ENCODE peak calls at places on chromosomes 5 and 9, in seven cellular contexts. J is HAP-1, V is uterus, A is LNCaP clone FGC, M is NT2/D1, Y is IMR-90, F is fibroblast of mammary gland. R is an unnamed sample.

GRCh38 chr5:154446183-154447073 is 631 bp downstream of the SAP30L start:
- DNase-seq in M (no peak), A (no peak), F (peak), Y (peak), V (peak), J (peak), R (peak)

GRCh38 chr5:96807099-96807654 is 568 bp downstream of the ERAP1 start:
- DNase-seq in Y (peak), A (no peak), M (no peak), J (peak), F (peak), V (peak), R (peak)

GRCh38 chr5:68381909-68382308 is 166.4 kb downstream of the PIK3R1 start:
- DNase-seq in Y (no peak), F (no peak), J (no peak), M (no peak), V (no peak), A (no peak), R (no peak)

GRCh38 chr9:123637940-123638634 is 282.1 kb downstream of the CRB2 start:
- DNase-seq in M (no peak), Y (peak), F (no peak), V (no peak), A (no peak), J (no peak), R (no peak)

GRCh38 chr9:96158909-96159575 is 142.9 kb downstream of the HSD17B3 start:
- DNase-seq in M (no peak), F (peak), Y (no peak), J (no peak), A (no peak), V (no peak), R (no peak)

GRCh38 chr5:77379558-77380061 is 112.5 kb downstream of the WDR41 start:
- DNase-seq in J (no peak), V (no peak), A (no peak), Y (no peak), F (no peak), M (no peak), R (no peak)

GRCh38 chr5:74954919-74955318 is 88.7 kb upstream of the FAM169A start:
- DNase-seq in J (no peak), F (peak), V (no peak), M (no peak), Y (peak), A (no peak), R (no peak)

GRCh38 chr9:34899535-34900158 is 58.4 kb upstream of the PHF24 start:
- DNase-seq in F (peak), M (peak), J (peak), A (peak), Y (peak), V (peak), R (peak)

GRCh38 chr9:130110596-130111021 is 56.9 kb downstream of the GPR107 start:
- DNase-seq in A (no peak), Y (peak), J (no peak), M (no peak), V (no peak), F (peak), R (peak)

GRCh38 chr9:116641292-116642059 is 45.6 kb upstream of the TRIM32 start:
- DNase-seq in F (no peak), M (no peak), A (no peak), J (no peak), Y (no peak), V (no peak), R (no peak)

GRCh38 chr9:97853844-97854695 is 1.0 kb downstream of the FOXE1 start:
- DNase-seq in Y (peak), J (peak), V (no peak), M (peak), F (peak), A (no peak), R (no peak)

GRCh38 chr5:58348996-58349728 is 110.7 kb downstream of the PLK2 start:
- DNase-seq in A (no peak), Y (peak), M (no peak), F (no peak), V (no peak), J (no peak), R (no peak)

GRCh38 chr9:19387317-19387716 is 7.3 kb upstream of the RPS6 start:
- DNase-seq in M (no peak), F (no peak), J (no peak), V (no peak), Y (no peak), A (no peak), R (no peak)

GRCh38 chr9:129853614-129854013 is 18.4 kb downstream of the USP20 start:
- DNase-seq in M (no peak), F (no peak), J (no peak), A (no peak), Y (no peak), V (no peak), R (no peak)

GRCh38 chr5:56839062-56839461 is 23.7 kb downstream of the MAP3K1 start:
- DNase-seq in Y (no peak), F (no peak), J (no peak), M (no peak), V (no peak), A (no peak), R (no peak)

GRCh38 chr9:90044710-90045151 is 439.9 kb downstream of the GADD45G start:
- DNase-seq in Y (no peak), V (no peak), A (no peak), F (peak), J (no peak), M (no peak), R (no peak)

GRCh38 chr9:20476912-20477311 is 145.4 kb downstream of the MLLT3 start:
- DNase-seq in M (no peak), F (no peak), Y (no peak), A (no peak), J (peak), V (no peak), R (no peak)

GRCh38 chr5:53472720-53473510 is 7.5 kb upstream of the FST start:
- DNase-seq in Y (no peak), M (no peak), A (no peak), F (no peak), V (no peak), J (no peak), R (no peak)

GRCh38 chr9:23254404-23255184 is 571.4 kb downstream of the ELAVL2 start:
- DNase-seq in J (peak), Y (no peak), M (no peak), V (no peak), F (no peak), A (no peak), R (no peak)

GRCh38 chr9:85723220-85723619 is 18.5 kb downstream of the AGTPBP1 start:
- DNase-seq in F (no peak), A (no peak), J (peak), V (no peak), M (peak), Y (no peak), R (no peak)

GRCh38 chr9:135533674-135534073 is 12.3 kb upstream of the OBP2A start:
- DNase-seq in F (no peak), V (no peak), M (no peak), Y (no peak), A (no peak), J (no peak), R (no peak)

GRCh38 chr5:172872997-172873491 is 39.0 kb downstream of the ERGIC1 start:
- DNase-seq in Y (peak), A (no peak), M (no peak), J (no peak), V (peak), F (peak), R (no peak)

GRCh38 chr5:99000878-99001277 is 72.1 kb upstream of the CHD1 start:
- DNase-seq in V (no peak), F (peak), Y (peak), J (no peak), A (no peak), M (no peak), R (no peak)

GRCh38 chr5:109805882-109806281 is 116.2 kb downstream of the MAN2A1 start:
- DNase-seq in A (no peak), Y (no peak), V (no peak), F (no peak), J (no peak), M (peak), R (peak)

GRCh38 chr9:136532799-136533774 is 12.8 kb downstream of the NOTCH1 start:
- DNase-seq in F (no peak), Y (no peak), V (no peak), J (no peak), M (no peak), A (no peak), R (no peak)

GRCh38 chr9:13163287-13163686 is 116.2 kb downstream of the MPDZ start:
- DNase-seq in F (no peak), J (peak), Y (no peak), A (no peak), V (no peak), M (no peak), R (no peak)

GRCh38 chr9:95077766-95078382 is 239.6 kb downstream of the FANCC start:
- DNase-seq in F (no peak), J (no peak), A (no peak), V (no peak), M (no peak), Y (no peak), R (no peak)
- H3K4me3 ChIP-seq in F (no peak), J (no peak), A (no peak), V (no peak), M (no peak), Y (no peak), R (no peak)

GRCh38 chr5:23007762-23008161 is 154.6 kb upstream of the CDH12 start:
- DNase-seq in J (peak), F (no peak), V (no peak), M (no peak), A (no peak), Y (no peak), R (no peak)

GRCh38 chr5:23014251-23014650 is 161.1 kb upstream of the CDH12 start:
- DNase-seq in J (no peak), A (no peak), F (no peak), V (no peak), Y (no peak), M (no peak), R (no peak)

GRCh38 chr5:23012842-23013241 is 159.7 kb upstream of the CDH12 start:
- DNase-seq in F (no peak), J (no peak), M (no peak), V (no peak), A (no peak), Y (no peak), R (no peak)

GRCh38 chr5:23014817-23015216 is 161.7 kb upstream of the CDH12 start:
- DNase-seq in Y (no peak), J (no peak), F (no peak), A (no peak), V (no peak), M (no peak), R (no peak)

GRCh38 chr5:23013395-23013994 is 160.4 kb upstream of the CDH12 start:
- DNase-seq in M (no peak), V (no peak), F (peak), Y (no peak), J (no peak), A (no peak), R (no peak)
- H3K4me3 ChIP-seq in M (no peak), V (peak), F (peak), Y (no peak), J (no peak), A (peak), R (peak)

GRCh38 chr5:159230657-159231056 is 21.3 kb upstream of the RNF145 start:
- DNase-seq in J (no peak), M (no peak), Y (no peak), F (no peak), A (no peak), V (no peak), R (peak)
- H3K4me3 ChIP-seq in J (no peak), M (no peak), Y (no peak), F (no peak), A (no peak), V (no peak), R (no peak)

GRCh38 chr5:113294341-113295110 is 140.3 kb downstream of the TSSK1B start:
- DNase-seq in F (peak), J (peak), Y (peak), V (peak), M (no peak), A (peak), R (peak)

GRCh38 chr5:113293068-113293571 is 141.7 kb downstream of the TSSK1B start:
- DNase-seq in Y (peak), J (peak), V (no peak), F (no peak), A (no peak), M (no peak), R (no peak)

GRCh38 chr5:113293613-113294340 is 141.0 kb downstream of the TSSK1B start:
- DNase-seq in Y (peak), J (peak), F (peak), M (no peak), A (no peak), V (no peak), R (no peak)

GRCh38 chr5:113295111-113295539 is 139.7 kb downstream of the TSSK1B start:
- DNase-seq in M (no peak), J (no peak), A (no peak), V (no peak), F (no peak), Y (no peak), R (no peak)

DNA sequence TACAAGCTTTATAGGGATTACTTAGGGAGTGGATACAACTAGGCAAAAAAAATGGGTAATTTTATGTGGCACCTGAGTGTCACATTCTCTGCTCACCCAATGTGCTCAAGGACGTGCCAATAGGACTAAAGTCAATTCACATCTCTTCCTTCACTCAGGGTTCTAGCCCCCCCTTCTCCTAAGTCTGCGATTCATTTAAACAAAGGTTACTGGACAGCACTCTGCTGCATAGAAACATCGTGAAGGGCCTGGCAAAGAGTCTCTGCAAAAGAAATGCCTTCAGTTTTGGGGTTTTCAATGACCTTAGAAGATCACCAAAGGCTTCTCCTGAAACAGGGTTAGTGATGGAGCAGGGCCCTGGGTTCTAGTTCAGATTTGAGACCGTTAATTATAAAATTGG is 142.3 kb downstream of the TSSK1B start:
- DNase-seq in Y (peak), J (no peak), A (no peak), F (no peak), V (no peak), M (no peak), R (no peak)
- H3K4me3 ChIP-seq in Y (peak), J (peak), A (no peak), F (no peak), V (no peak), M (peak), R (peak)

DNA sequence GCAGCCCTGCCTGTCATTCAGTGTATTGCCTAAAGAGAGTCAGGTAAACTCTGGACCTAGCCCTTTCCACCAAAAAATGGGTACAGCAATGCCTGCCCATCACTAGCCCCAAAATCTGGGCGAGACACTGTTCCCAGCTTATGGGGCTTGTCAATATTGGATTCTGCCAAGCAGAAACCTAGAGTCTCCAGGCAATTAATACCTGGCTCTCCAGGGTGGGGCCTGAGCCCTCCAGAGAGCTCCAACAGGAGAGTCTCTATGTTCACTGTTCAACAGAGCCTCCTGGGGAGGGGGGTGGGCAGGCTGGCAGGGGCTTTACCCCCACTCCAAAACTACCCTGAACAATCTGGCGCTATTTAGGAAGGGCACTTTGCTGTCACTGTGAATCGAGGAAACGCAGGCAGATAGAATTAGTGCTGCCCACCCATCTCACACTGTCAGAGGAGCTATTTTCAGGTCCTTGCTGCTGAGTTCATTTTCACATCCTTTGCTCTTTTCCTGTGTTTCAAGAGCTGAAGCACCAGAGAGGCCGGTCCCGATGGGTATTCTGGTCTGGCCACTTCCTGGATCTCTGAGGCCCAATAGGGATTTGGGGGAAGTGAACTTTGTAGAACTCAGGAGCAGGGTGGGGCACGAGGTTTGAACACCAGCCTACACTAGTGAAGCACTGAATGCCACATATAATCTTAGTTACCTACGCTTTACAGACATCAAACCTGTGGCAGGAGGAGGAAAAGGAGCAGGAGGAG is 121.8 kb downstream of the C5orf15 start:
- DNase-seq in M (no peak), Y (no peak), J (no peak), V (no peak), F (no peak), A (no peak), R (no peak)
- H3K4me3 ChIP-seq in M (no peak), Y (no peak), J (no peak), V (no peak), F (no peak), A (no peak), R (no peak)

GRCh38 chr5:151020304-151021031 is at the start of gene GPX3:
- DNase-seq in V (peak), A (no peak), J (peak), F (no peak), Y (peak), M (peak), R (peak)

GRCh38 chr5:151023651-151024050 is 3.3 kb downstream of the GPX3 start:
- DNase-seq in F (peak), M (no peak), J (no peak), V (no peak), Y (no peak), A (peak), R (no peak)

GRCh38 chr5:151022511-151023018 is 2.2 kb downstream of the GPX3 start:
- DNase-seq in F (peak), A (no peak), J (no peak), V (no peak), Y (no peak), M (no peak), R (no peak)

GRCh38 chr5:151023047-151023615 is 2.7 kb downstream of the GPX3 start:
- DNase-seq in A (peak), F (peak), J (no peak), V (peak), M (no peak), Y (peak), R (no peak)

GRCh38 chr5:151021771-151022170 is 1.4 kb downstream of the GPX3 start:
- DNase-seq in Y (no peak), A (no peak), V (no peak), F (no peak), J (no peak), M (no peak), R (no peak)
- H3K4me3 ChIP-seq in Y (no peak), A (no peak), V (peak), F (no peak), J (no peak), M (no peak), R (no peak)

DNA sequence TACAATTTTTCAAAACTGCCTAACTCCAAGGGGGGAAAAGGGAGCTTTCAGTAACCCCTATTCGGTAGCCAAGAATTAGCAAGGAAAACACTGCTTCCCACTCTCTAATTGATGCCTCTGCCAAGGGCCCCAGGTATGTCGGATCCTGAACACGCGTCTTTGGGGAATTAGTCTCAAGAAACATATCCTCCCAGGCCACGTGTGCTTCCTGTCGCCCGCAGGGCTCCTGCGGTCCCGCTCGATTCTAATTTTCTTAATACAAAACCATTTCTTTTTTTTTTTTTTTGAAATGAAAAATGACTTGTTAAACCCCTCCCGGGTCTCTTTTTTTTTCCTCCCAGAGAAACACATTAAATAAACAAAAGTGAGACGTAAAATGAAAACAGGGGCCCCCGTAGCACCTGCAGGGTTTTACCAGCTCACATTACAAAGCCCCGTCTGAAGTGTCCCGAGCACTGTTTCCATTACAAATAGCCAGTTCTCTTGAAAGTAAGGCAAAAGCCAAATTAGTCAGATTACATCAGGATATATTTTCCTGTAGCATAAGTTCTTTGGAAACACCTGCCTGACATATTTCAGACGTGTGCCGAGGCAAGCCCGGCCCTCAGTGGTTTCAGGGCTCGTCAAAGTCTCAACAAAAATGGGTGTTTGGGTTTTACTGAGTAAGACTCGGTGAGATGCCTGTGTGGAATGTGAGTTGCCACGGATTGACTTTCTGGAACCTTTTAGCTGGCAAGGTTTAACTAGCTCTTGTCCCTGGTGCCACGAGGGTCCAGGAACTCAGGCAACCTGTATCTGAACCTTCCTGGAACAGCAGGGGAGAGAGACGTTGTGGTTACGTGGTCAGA is 21.6 kb downstream of the SMIM23 start:
- DNase-seq in J (no peak), A (no peak), F (peak), Y (peak), V (no peak), M (no peak), R (no peak)
- H3K4me3 ChIP-seq in J (no peak), A (no peak), F (no peak), Y (no peak), V (no peak), M (no peak), R (no peak)

GRCh38 chr5:100517301-100517974 is 17.7 kb upstream of the FAM174A start:
- DNase-seq in M (no peak), V (no peak), A (peak), Y (no peak), J (peak), F (no peak), R (peak)

GRCh38 chr5:100520348-100520747 is 14.8 kb upstream of the FAM174A start:
- DNase-seq in V (no peak), Y (no peak), F (no peak), M (no peak), J (peak), A (no peak), R (peak)

GRCh38 chr5:100519075-100519474 is 16.1 kb upstream of the FAM174A start:
- DNase-seq in F (no peak), Y (no peak), J (no peak), M (no peak), A (no peak), V (no peak), R (no peak)

GRCh38 chr5:100518377-100518776 is 16.8 kb upstream of the FAM174A start:
- DNase-seq in F (no peak), M (no peak), A (no peak), J (no peak), V (no peak), Y (no peak), R (no peak)

GRCh38 chr5:100516285-100516684 is 18.9 kb upstream of the FAM174A start:
- DNase-seq in M (no peak), J (no peak), A (no peak), F (no peak), V (no peak), Y (no peak), R (no peak)
- H3K4me3 ChIP-seq in M (no peak), J (no peak), A (no peak), F (no peak), V (no peak), Y (no peak), R (no peak)

R was measured in BE2C.